ENCODE peak calls at places on chromosome 6, in nine cellular contexts. D is H9, W is endothelial cell of umbilical vein, M is fibroblast of lung, J is K562, R is neural progenitor cell, O is GM23338, V is MM.1S, T is OCI-LY7. A is an unnamed sample.

GRCh38 chr6:169372616-169373015 is 119.0 kb upstream of the THBS2 start:
- DNase-seq in D (no peak), W (no peak), M (no peak), J (no peak), R (no peak), O (no peak), V (no peak), T (no peak), A (no peak)

GRCh38 chr6:16212276-16212675 is 26.1 kb upstream of the GMPR start:
- DNase-seq in D (no peak), W (no peak), M (no peak), J (no peak), R (no peak), O (no peak), V (no peak), T (no peak), A (no peak)

GRCh38 chr6:32047084-32047478 is 8.9 kb downstream of the CYP21A2 start:
- DNase-seq in D (no peak), W (peak), M (peak), J (peak), R (no peak), O (no peak), V (no peak), T (no peak), A (no peak)

GRCh38 chr6:113980937-113981554 is 10.1 kb upstream of the HDAC2 start:
- DNase-seq in D (peak), W (peak), M (peak), J (peak), R (peak), O (peak), V (peak), T (peak), A (peak)

GRCh38 chr6:166341464-166341863 is 881 bp downstream of the SFT2D1 start:
- DNase-seq in D (no peak), W (no peak), M (no peak), J (no peak), R (no peak), O (no peak), V (no peak), T (peak), A (no peak)

GRCh38 chr6:127459231-127459641 is at the start of gene KIAA0408:
- DNase-seq in D (peak), W (peak), M (peak), J (no peak), R (peak), O (peak), V (no peak), T (no peak), A (no peak)

GRCh38 chr6:3373597-3374203 is 83.2 kb downstream of the SLC22A23 start:
- DNase-seq in D (no peak), W (no peak), M (no peak), J (no peak), R (no peak), O (no peak), V (no peak), T (no peak), A (no peak)

GRCh38 chr6:167116109-167116837 is 6.6 kb upstream of the CCR6 start:
- DNase-seq in D (no peak), W (no peak), M (no peak), J (no peak), R (no peak), O (peak), V (no peak), T (no peak), A (no peak)

GRCh38 chr6:2021713-2022125 is 223.7 kb downstream of the GMDS start:
- DNase-seq in D (no peak), W (peak), M (peak), J (no peak), R (peak), O (no peak), V (no peak), T (no peak), A (peak)

GRCh38 chr6:131958551-131959470 is 7.6 kb upstream of the CCN2 start:
- DNase-seq in D (no peak), W (no peak), M (no peak), J (no peak), R (no peak), O (no peak), V (no peak), T (no peak), A (no peak)

GRCh38 chr6:49333345-49334120 is 129.5 kb downstream of the MMUT start:
- DNase-seq in D (no peak), W (no peak), M (peak), J (no peak), R (no peak), O (no peak), V (no peak), T (no peak), A (no peak)

GRCh38 chr6:34390531-34391013 is 1.9 kb downstream of the NUDT3 start:
- DNase-seq in D (no peak), W (no peak), M (no peak), J (no peak), R (no peak), O (no peak), V (no peak), T (no peak), A (no peak)

GRCh38 chr6:32954983-32955802 is 2.3 kb upstream of the HLA-DMA start:
- DNase-seq in D (peak), W (no peak), M (no peak), J (peak), R (peak), O (peak), V (peak), T (peak), A (peak)

GRCh38 chr6:113690255-113690956 is 166.7 kb upstream of the MARCKS start:
- DNase-seq in D (no peak), W (peak), M (peak), J (no peak), R (no peak), O (no peak), V (peak), T (no peak), A (no peak)

GRCh38 chr6:137850816-137851602 is 16.1 kb upstream of the TNFAIP3 start:
- DNase-seq in D (no peak), W (no peak), M (no peak), J (no peak), R (no peak), O (no peak), V (no peak), T (no peak), A (no peak)

GRCh38 chr6:132713355-132714134 is at the start of gene VNN1:
- DNase-seq in D (no peak), W (no peak), M (no peak), J (no peak), R (no peak), O (no peak), V (no peak), T (peak), A (no peak)

GRCh38 chr6:152636675-152637421 is at the start of gene SYNE1:
- DNase-seq in D (peak), W (no peak), M (peak), J (no peak), R (peak), O (peak), V (no peak), T (peak), A (no peak)

GRCh38 chr6:127119361-127120108 is 1.1 kb downstream of the RSPO3 start:
- DNase-seq in D (peak), W (peak), M (no peak), J (no peak), R (peak), O (peak), V (peak), T (no peak), A (no peak)

GRCh38 chr6:11043961-11044711 is at the start of gene ELOVL2:
- DNase-seq in D (peak), W (peak), M (peak), J (peak), R (peak), O (peak), V (peak), T (no peak), A (no peak)

GRCh38 chr6:37426945-37427510 is 6.0 kb upstream of the CMTR1 start:
- DNase-seq in D (no peak), W (no peak), M (peak), J (peak), R (no peak), O (no peak), V (no peak), T (no peak), A (no peak)

GRCh38 chr6:125598422-125598821 is 151.0 kb upstream of the HEY2 start:
- DNase-seq in D (no peak), W (no peak), M (peak), J (no peak), R (no peak), O (no peak), V (no peak), T (no peak), A (no peak)

GRCh38 chr6:77451466-77451865 is 11.8 kb downstream of the HTR1B start:
- DNase-seq in D (no peak), W (no peak), M (no peak), J (no peak), R (no peak), O (no peak), V (no peak), T (no peak), A (no peak)

GRCh38 chr6:128554302-128554701 is 33.9 kb upstream of the PTPRK start:
- DNase-seq in D (no peak), W (peak), M (peak), J (no peak), R (no peak), O (no peak), V (no peak), T (no peak), A (no peak)

GRCh38 chr6:9766240-9766915 is 648.5 kb downstream of the TFAP2A start:
- DNase-seq in D (no peak), W (peak), M (no peak), J (no peak), R (no peak), O (no peak), V (no peak), T (no peak), A (no peak)

GRCh38 chr6:137973201-137973600 is 106.1 kb downstream of the TNFAIP3 start:
- DNase-seq in D (no peak), W (no peak), M (peak), J (no peak), R (no peak), O (no peak), V (no peak), T (no peak), A (no peak)

GRCh38 chr6:81228912-81229540 is 523.5 kb downstream of the TENT5A start:
- DNase-seq in D (no peak), W (no peak), M (peak), J (no peak), R (no peak), O (no peak), V (no peak), T (no peak), A (no peak)

GRCh38 chr6:46949662-46950280 is 28.0 kb upstream of the ADGRF5 start:
- DNase-seq in D (no peak), W (no peak), M (no peak), J (no peak), R (no peak), O (no peak), V (no peak), T (no peak), A (no peak)

GRCh38 chr6:29651413-29652197 is 5.3 kb upstream of the MOG start:
- DNase-seq in D (no peak), W (peak), M (peak), J (no peak), R (peak), O (peak), V (peak), T (peak), A (no peak)

GRCh38 chr6:3549314-3549940 is 92.6 kb upstream of the SLC22A23 start:
- DNase-seq in D (no peak), W (peak), M (no peak), J (no peak), R (no peak), O (no peak), V (no peak), T (no peak), A (no peak)

GRCh38 chr6:117615981-117616961 is 14.0 kb upstream of the GOPC start:
- DNase-seq in D (peak), W (no peak), M (no peak), J (no peak), R (peak), O (peak), V (no peak), T (no peak), A (no peak)

GRCh38 chr6:125421853-125422252 is 120.1 kb upstream of the HDDC2 start:
- DNase-seq in D (peak), W (peak), M (no peak), J (no peak), R (peak), O (peak), V (no peak), T (no peak), A (no peak)

GRCh38 chr6:21616005-21616404 is 22.5 kb downstream of the SOX4 start:
- DNase-seq in D (no peak), W (peak), M (no peak), J (no peak), R (no peak), O (no peak), V (no peak), T (no peak), A (no peak)
- H2AFZ ChIP-seq in D (no peak), W (peak), M (no peak), J (no peak), R (no peak), O (peak), V (no peak), T (peak), A (peak)

GRCh38 chr6:75550544-75551167 is 51.0 kb upstream of the SENP6 start:
- DNase-seq in D (no peak), W (peak), M (no peak), J (no peak), R (no peak), O (no peak), V (no peak), T (no peak), A (no peak)

GRCh38 chr6:75551367-75551952 is 50.2 kb upstream of the SENP6 start:
- DNase-seq in D (no peak), W (no peak), M (no peak), J (no peak), R (no peak), O (no peak), V (peak), T (no peak), A (no peak)

GRCh38 chr6:75543311-75543710 is 49.7 kb upstream of the FILIP1 start:
- DNase-seq in D (no peak), W (no peak), M (no peak), J (no peak), R (no peak), O (no peak), V (no peak), T (no peak), A (no peak)

GRCh38 chr6:75546401-75546800 is 52.8 kb upstream of the FILIP1 start:
- DNase-seq in D (no peak), W (peak), M (peak), J (no peak), R (peak), O (no peak), V (peak), T (peak), A (no peak)
- TF ChIP-seq CTCF in D (no peak), W (no peak), M (no peak), J (peak), R (peak), O (no peak), V (peak), T (peak), A (peak)

GRCh38 chr6:82333781-82334180 is 29.8 kb upstream of the TPBG start:
- DNase-seq in D (no peak), W (no peak), M (no peak), J (no peak), R (no peak), O (no peak), V (no peak), T (no peak), A (no peak)

GRCh38 chr6:82330171-82330804 is 33.3 kb upstream of the TPBG start:
- DNase-seq in D (no peak), W (no peak), M (no peak), J (no peak), R (no peak), O (no peak), V (no peak), T (no peak), A (no peak)

GRCh38 chr6:82331031-82331773 is 32.4 kb upstream of the TPBG start:
- DNase-seq in D (peak), W (no peak), M (peak), J (no peak), R (peak), O (peak), V (peak), T (no peak), A (no peak)
- H2AFZ ChIP-seq in D (no peak), W (no peak), M (no peak), J (no peak), R (peak), O (peak), V (no peak), T (no peak), A (no peak)

GRCh38 chr6:63816979-63817436 is 181.4 kb downstream of the PHF3 start:
- DNase-seq in D (peak), W (no peak), M (no peak), J (no peak), R (peak), O (peak), V (no peak), T (peak), A (no peak)
- TF ChIP-seq CTCF in D (peak), W (no peak), M (peak), J (no peak), R (peak), O (peak), V (no peak), T (peak), A (no peak)

GRCh38 chr6:120935908-120936307 is 398.4 kb downstream of the TBC1D32 start:
- DNase-seq in D (no peak), W (no peak), M (no peak), J (no peak), R (no peak), O (no peak), V (no peak), T (no peak), A (no peak)
- H2AFZ ChIP-seq in D (no peak), W (no peak), M (no peak), J (no peak), R (no peak), O (no peak), V (no peak), T (no peak), A (no peak)